ENCODE peak calls at places on chromosome 15, in eight cellular contexts. One of them, this sample, is unnamed.

GRCh38 chr15:81333363-81333762 is 9.4 kb upstream of the STARD5 start:
- DNase-seq in GM12865: no peak
- DNase-seq in left ventricle myocardium inferior: no peak
- DNase-seq in T-helper 9 cell: no peak
- DNase-seq in RKO: no peak
- DNase-seq in glomerular endothelial cell: no peak
- DNase-seq in activated CD4-positive, alpha-beta T cell treated with anti-CD3 and anti-CD28 coated beads for 1 hour: no peak
- DNase-seq in HuH-7.5: no peak
- DNase-seq in this sample: no peak

GRCh38 chr15:60535265-60535664 is 56.3 kb upstream of the ICE2 start:
- DNase-seq in RKO: no peak
- DNase-seq in T-helper 9 cell: no peak
- DNase-seq in GM12865: no peak
- DNase-seq in HuH-7.5: no peak
- DNase-seq in glomerular endothelial cell: no peak
- DNase-seq in left ventricle myocardium inferior: no peak
- DNase-seq in activated CD4-positive, alpha-beta T cell treated with anti-CD3 and anti-CD28 coated beads for 1 hour: no peak
- DNase-seq in this sample: no peak

GRCh38 chr15:30990036-30990435 is 1.4 kb downstream of the MTMR10 start:
- DNase-seq in T-helper 9 cell: no peak
- DNase-seq in left ventricle myocardium inferior: no peak
- DNase-seq in glomerular endothelial cell: no peak
- DNase-seq in GM12865: peak; percentile 36
- DNase-seq in RKO: peak; percentile 57
- DNase-seq in activated CD4-positive, alpha-beta T cell treated with anti-CD3 and anti-CD28 coated beads for 1 hour: no peak
- DNase-seq in HuH-7.5: no peak
- DNase-seq in this sample: no peak

GRCh38 chr15:33987444-33987843 is 19.1 kb downstream of the CHRM5 start:
- DNase-seq in HuH-7.5: no peak
- DNase-seq in activated CD4-positive, alpha-beta T cell treated with anti-CD3 and anti-CD28 coated beads for 1 hour: no peak
- DNase-seq in left ventricle myocardium inferior: no peak
- DNase-seq in RKO: no peak
- DNase-seq in glomerular endothelial cell: no peak
- DNase-seq in GM12865: no peak
- DNase-seq in T-helper 9 cell: no peak
- DNase-seq in this sample: peak; percentile 13

GRCh38 chr15:98926236-98926635 is 81.4 kb downstream of the PGPEP1L start:
- DNase-seq in activated CD4-positive, alpha-beta T cell treated with anti-CD3 and anti-CD28 coated beads for 1 hour: no peak
- DNase-seq in GM12865: no peak
- DNase-seq in T-helper 9 cell: no peak
- DNase-seq in left ventricle myocardium inferior: no peak
- DNase-seq in HuH-7.5: no peak
- DNase-seq in RKO: no peak
- DNase-seq in glomerular endothelial cell: no peak
- DNase-seq in this sample: no peak

GRCh38 chr15:63234479-63234878 is 42.9 kb upstream of the APH1B start:
- DNase-seq in GM12865: peak; percentile 41
- DNase-seq in left ventricle myocardium inferior: peak; percentile 49
- DNase-seq in glomerular endothelial cell: no peak
- DNase-seq in activated CD4-positive, alpha-beta T cell treated with anti-CD3 and anti-CD28 coated beads for 1 hour: no peak
- DNase-seq in RKO: no peak
- DNase-seq in T-helper 9 cell: no peak
- DNase-seq in HuH-7.5: no peak
- DNase-seq in this sample: no peak

GRCh38 chr15:40600956-40601355 is 6.9 kb downstream of the KNL1 start:
- DNase-seq in HuH-7.5: no peak
- DNase-seq in glomerular endothelial cell: no peak
- DNase-seq in RKO: no peak
- DNase-seq in activated CD4-positive, alpha-beta T cell treated with anti-CD3 and anti-CD28 coated beads for 1 hour: no peak
- DNase-seq in T-helper 9 cell: no peak
- DNase-seq in left ventricle myocardium inferior: no peak
- DNase-seq in GM12865: no peak
- DNase-seq in this sample: no peak

GRCh38 chr15:71800835-71801745 is 9.3 kb upstream of the NR2E3 start:
- DNase-seq in GM12865: peak; percentile 69
- DNase-seq in left ventricle myocardium inferior: no peak
- DNase-seq in RKO: peak; percentile 61
- DNase-seq in glomerular endothelial cell: peak; percentile 69
- DNase-seq in HuH-7.5: peak; percentile 66
- DNase-seq in activated CD4-positive, alpha-beta T cell treated with anti-CD3 and anti-CD28 coated beads for 1 hour: no peak
- DNase-seq in T-helper 9 cell: no peak
- DNase-seq in this sample: peak; percentile 25

GRCh38 chr15:89385596-89386242 is 51.1 kb upstream of the POLG start:
- DNase-seq in GM12865: no peak
- DNase-seq in glomerular endothelial cell: no peak
- DNase-seq in RKO: no peak
- DNase-seq in left ventricle myocardium inferior: no peak
- DNase-seq in activated CD4-positive, alpha-beta T cell treated with anti-CD3 and anti-CD28 coated beads for 1 hour: no peak
- DNase-seq in HuH-7.5: no peak
- DNase-seq in T-helper 9 cell: no peak
- DNase-seq in this sample: no peak

GRCh38 chr15:68631621-68632051 is 52.8 kb downstream of the CORO2B start:
- DNase-seq in HuH-7.5: no peak
- DNase-seq in glomerular endothelial cell: no peak
- DNase-seq in GM12865: no peak
- DNase-seq in activated CD4-positive, alpha-beta T cell treated with anti-CD3 and anti-CD28 coated beads for 1 hour: no peak
- DNase-seq in left ventricle myocardium inferior: no peak
- DNase-seq in RKO: no peak
- DNase-seq in T-helper 9 cell: no peak
- DNase-seq in this sample: no peak

GRCh38 chr15:57198654-57199241 is 177.6 kb upstream of the CGNL1 start:
- DNase-seq in glomerular endothelial cell: no peak
- DNase-seq in activated CD4-positive, alpha-beta T cell treated with anti-CD3 and anti-CD28 coated beads for 1 hour: no peak
- DNase-seq in RKO: no peak
- DNase-seq in T-helper 9 cell: no peak
- DNase-seq in GM12865: no peak
- DNase-seq in left ventricle myocardium inferior: no peak
- DNase-seq in HuH-7.5: no peak
- DNase-seq in this sample: no peak

GRCh38 chr15:71629761-71630499 is 180.4 kb upstream of the NR2E3 start:
- DNase-seq in RKO: no peak
- DNase-seq in glomerular endothelial cell: no peak
- DNase-seq in HuH-7.5: no peak
- DNase-seq in T-helper 9 cell: no peak
- DNase-seq in activated CD4-positive, alpha-beta T cell treated with anti-CD3 and anti-CD28 coated beads for 1 hour: no peak
- DNase-seq in GM12865: no peak
- DNase-seq in left ventricle myocardium inferior: no peak
- DNase-seq in this sample: no peak

GRCh38 chr15:84079885-84080777 is 155.4 kb upstream of the GOLGA6L4 start:
- DNase-seq in glomerular endothelial cell: no peak
- DNase-seq in left ventricle myocardium inferior: peak; percentile 16
- DNase-seq in RKO: no peak
- DNase-seq in activated CD4-positive, alpha-beta T cell treated with anti-CD3 and anti-CD28 coated beads for 1 hour: peak; percentile 13
- DNase-seq in T-helper 9 cell: peak; percentile 0
- DNase-seq in GM12865: peak; percentile 79
- DNase-seq in HuH-7.5: no peak
- DNase-seq in this sample: no peak

GRCh38 chr15:101366853-101367252 is 71.8 kb upstream of the SNRPA1 start:
- DNase-seq in RKO: no peak
- DNase-seq in glomerular endothelial cell: no peak
- DNase-seq in GM12865: no peak
- DNase-seq in left ventricle myocardium inferior: no peak
- DNase-seq in activated CD4-positive, alpha-beta T cell treated with anti-CD3 and anti-CD28 coated beads for 1 hour: no peak
- DNase-seq in HuH-7.5: no peak
- DNase-seq in T-helper 9 cell: no peak
- DNase-seq in this sample: no peak

GRCh38 chr15:98785796-98786581 is 137.7 kb downstream of the IGF1R start:
- DNase-seq in RKO: no peak
- DNase-seq in glomerular endothelial cell: no peak
- DNase-seq in HuH-7.5: no peak
- DNase-seq in activated CD4-positive, alpha-beta T cell treated with anti-CD3 and anti-CD28 coated beads for 1 hour: no peak
- DNase-seq in left ventricle myocardium inferior: no peak
- DNase-seq in T-helper 9 cell: no peak
- DNase-seq in GM12865: peak; percentile 72
- DNase-seq in this sample: no peak

GRCh38 chr15:91942676-91943417 is 89.3 kb downstream of the SLCO3A1 start:
- DNase-seq in glomerular endothelial cell: no peak
- DNase-seq in T-helper 9 cell: peak; percentile 8
- DNase-seq in HuH-7.5: no peak
- DNase-seq in GM12865: peak; percentile 18
- DNase-seq in RKO: no peak
- DNase-seq in left ventricle myocardium inferior: peak; percentile 83
- DNase-seq in activated CD4-positive, alpha-beta T cell treated with anti-CD3 and anti-CD28 coated beads for 1 hour: no peak
- DNase-seq in this sample: no peak

GRCh38 chr15:82788496-82788895 is 17.4 kb downstream of the FSD2 start:
- DNase-seq in HuH-7.5: no peak
- DNase-seq in glomerular endothelial cell: no peak
- DNase-seq in RKO: no peak
- DNase-seq in left ventricle myocardium inferior: no peak
- DNase-seq in activated CD4-positive, alpha-beta T cell treated with anti-CD3 and anti-CD28 coated beads for 1 hour: no peak
- DNase-seq in T-helper 9 cell: no peak
- DNase-seq in GM12865: no peak
- DNase-seq in this sample: no peak